ENCODE peak calls at places on chromosomes 13 and 19, in eight cellular contexts. Z is Panc1, G is ovary, I is GM23248, A is SK-N-SH, U is OCI-LY7, B is body of pancreas, K is endothelial cell of umbilical vein. J is an unnamed sample.
A peak's percentile ranks its signal among the peaks of the same experiment; 100 is the strongest.

GRCh38 chr13:99033814-99034213 is 56.0 kb upstream of the DOCK9 start:
- DNase-seq in K (peak; percentile 59), B (no peak), Z (no peak), A (peak; percentile 34), I (peak; percentile 62), G (no peak), U (peak; percentile 37), J (no peak)

GRCh38 chr19:48403606-48404005 is 10.1 kb downstream of the GRIN2D start:
- DNase-seq in G (no peak), Z (no peak), K (peak; percentile 61), A (peak; percentile 91), U (peak; percentile 80), B (peak; percentile 59), I (peak; percentile 65), J (no peak)

GRCh38 chr19:49690073-49690655 is 752 bp upstream of the CPT1C start:
- DNase-seq in B (no peak), A (no peak), K (no peak), G (no peak), I (peak; percentile 57), Z (no peak), U (no peak), J (no peak)

GRCh38 chr19:14686411-14686810 is 3.4 kb upstream of the ZNF333 start:
- DNase-seq in Z (no peak), G (no peak), K (peak; percentile 19), U (peak; percentile 69), A (no peak), I (peak; percentile 44), B (no peak), J (no peak)

GRCh38 chr13:33518442-33518841 is 232.9 kb upstream of the STARD13 start:
- DNase-seq in Z (no peak), K (no peak), A (no peak), G (no peak), I (no peak), U (no peak), B (no peak), J (no peak)

GRCh38 chr19:48752511-48753365 is at the start of gene FUT1:
- DNase-seq in K (no peak), Z (no peak), G (no peak), I (peak; percentile 39), A (peak; percentile 82), U (peak; percentile 75), B (peak; percentile 96), J (peak; percentile 88)

GRCh38 chr19:35757231-35757748 is 461 bp upstream of the HSPB6 start:
- DNase-seq in I (peak; percentile 93), U (no peak), G (peak; percentile 95), K (peak; percentile 62), B (peak; percentile 76), A (peak; percentile 70), Z (no peak), J (no peak)

GRCh38 chr19:35558400-35559280 is 4.8 kb downstream of the ATP4A start:
- DNase-seq in A (no peak), K (no peak), Z (no peak), G (no peak), I (no peak), B (no peak), U (no peak), J (no peak)

GRCh38 chr13:33207616-33207964 is 78.0 kb downstream of the STARD13 start:
- DNase-seq in Z (no peak), A (no peak), B (peak; percentile 41), G (no peak), I (peak; percentile 92), U (no peak), K (peak; percentile 57), J (no peak)

GRCh38 chr19:17052439-17052838 is 22.8 kb downstream of the HAUS8 start:
- DNase-seq in A (peak; percentile 62), K (peak; percentile 55), U (peak; percentile 44), I (peak; percentile 75), G (no peak), B (peak; percentile 31), Z (no peak), J (no peak)

DNA sequence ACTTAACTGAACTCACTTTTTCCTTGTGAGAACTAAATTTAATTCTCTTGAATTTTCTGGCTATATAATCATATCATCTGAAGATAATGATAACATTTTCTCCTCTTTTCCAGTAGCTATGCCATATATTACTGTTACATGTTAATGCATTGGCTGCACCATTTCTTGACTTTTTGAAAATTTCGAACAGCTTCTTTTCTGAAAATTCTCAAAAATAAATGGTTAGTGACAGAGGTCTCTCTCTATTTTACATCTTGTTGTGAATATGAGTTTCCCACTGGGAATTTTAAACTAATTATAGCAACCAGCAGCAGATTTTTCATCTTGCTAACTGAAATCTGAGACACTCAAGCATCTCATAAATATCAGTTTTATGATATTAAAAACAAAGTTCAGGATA is 30.6 kb downstream of the MBNL2 start:
- DNase-seq in K (no peak), G (no peak), Z (no peak), U (no peak), B (no peak), I (no peak), A (no peak), J (no peak)
- H3K4me1 ChIP-seq in K (peaks cover 64% of the 10 kb centered on the region), G (peaks cover 26% of the 10 kb centered on the region), Z (peaks cover 91% of the 10 kb centered on the region), U (no peaks in the 10 kb centered on the region), B (peaks cover 69% of the 10 kb centered on the region), I (peaks cover 63% of the 10 kb centered on the region), A (peaks cover 12% of the 10 kb centered on the region), J (peaks cover 2% of the 10 kb centered on the region)

GRCh38 chr13:36549126-36549702 is 116.9 kb downstream of the CCNA1 start:
- DNase-seq in U (no peak), I (no peak), G (no peak), K (no peak), B (no peak), Z (no peak), A (no peak), J (no peak)
- H3K4me1 ChIP-seq in U (no peaks in the 10 kb centered on the region), I (no peaks in the 10 kb centered on the region), G (no peaks in the 10 kb centered on the region), K (no peaks in the 10 kb centered on the region), B (no peaks in the 10 kb centered on the region), Z (no peaks in the 10 kb centered on the region), A (no peaks in the 10 kb centered on the region), J (no peaks in the 10 kb centered on the region)

GRCh38 chr19:44752816-44753618 is 4.5 kb downstream of the BCL3 start:
- DNase-seq in B (peak; percentile 97), G (peak; percentile 88), I (peak; percentile 92), A (peak; percentile 68), U (peak; percentile 96), Z (peak; percentile 54), K (peak; percentile 91), J (no peak)
- H3K4me1 ChIP-seq in B (peaks cover 79% of the 10 kb centered on the region), G (peaks cover 24% of the 10 kb centered on the region), I (peaks cover 44% of the 10 kb centered on the region), A (peaks cover 17% of the 10 kb centered on the region), U (peaks cover 60% of the 10 kb centered on the region), Z (peaks cover 48% of the 10 kb centered on the region), K (peaks cover 44% of the 10 kb centered on the region), J (peaks cover 5% of the 10 kb centered on the region)

DNA sequence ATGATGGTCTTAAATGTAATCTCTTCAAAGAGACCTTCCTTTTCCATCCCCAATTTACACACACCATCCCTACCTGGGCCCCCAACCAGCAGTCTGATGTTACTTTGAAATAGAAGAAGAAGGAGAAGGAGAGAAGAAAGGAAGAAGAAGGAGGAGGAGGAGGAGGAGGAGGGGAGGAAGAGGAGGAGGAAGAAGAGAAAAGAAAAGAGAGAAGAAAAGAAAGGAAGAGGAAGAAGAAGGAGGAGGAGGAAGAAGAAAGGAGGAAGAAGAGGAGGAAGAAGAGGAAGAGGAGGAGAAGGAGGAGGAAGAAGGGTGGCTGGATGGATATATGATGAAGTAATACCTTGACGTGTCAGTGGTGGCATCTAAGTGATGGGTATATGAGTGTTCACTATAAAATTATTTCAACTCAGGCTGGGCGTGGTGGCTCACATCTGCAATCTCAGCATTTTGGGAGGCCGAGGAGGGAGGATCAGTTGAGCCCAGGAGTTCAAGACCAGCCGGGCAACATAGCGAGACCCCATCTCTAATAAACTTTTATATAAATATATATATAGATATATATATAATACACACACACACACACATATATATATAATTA is 3.7 kb upstream of the LRFN1 start:
- DNase-seq in U (no peak), K (no peak), A (no peak), B (no peak), I (no peak), G (no peak), Z (no peak), J (no peak)
- H3K4me1 ChIP-seq in U (no peaks in the 10 kb centered on the region), K (peaks cover 5% of the 10 kb centered on the region), A (peaks cover 6% of the 10 kb centered on the region), B (peaks cover 26% of the 10 kb centered on the region), I (no peaks in the 10 kb centered on the region), G (peaks cover 6% of the 10 kb centered on the region), Z (peaks cover 7% of the 10 kb centered on the region), J (peaks cover 3% of the 10 kb centered on the region)

GRCh38 chr19:40684280-40684679 is 6.2 kb downstream of the NUMBL start:
- DNase-seq in G (no peak), K (no peak), I (no peak), B (no peak), Z (no peak), A (no peak), U (no peak), J (no peak)
- H3K4me1 ChIP-seq in G (peaks cover 12% of the 10 kb centered on the region), K (peaks cover 6% of the 10 kb centered on the region), I (peaks cover 17% of the 10 kb centered on the region), B (no peaks in the 10 kb centered on the region), Z (no peaks in the 10 kb centered on the region), A (peaks cover 14% of the 10 kb centered on the region), U (no peaks in the 10 kb centered on the region), J (peaks cover under 1% of the 10 kb centered on the region)

DNA sequence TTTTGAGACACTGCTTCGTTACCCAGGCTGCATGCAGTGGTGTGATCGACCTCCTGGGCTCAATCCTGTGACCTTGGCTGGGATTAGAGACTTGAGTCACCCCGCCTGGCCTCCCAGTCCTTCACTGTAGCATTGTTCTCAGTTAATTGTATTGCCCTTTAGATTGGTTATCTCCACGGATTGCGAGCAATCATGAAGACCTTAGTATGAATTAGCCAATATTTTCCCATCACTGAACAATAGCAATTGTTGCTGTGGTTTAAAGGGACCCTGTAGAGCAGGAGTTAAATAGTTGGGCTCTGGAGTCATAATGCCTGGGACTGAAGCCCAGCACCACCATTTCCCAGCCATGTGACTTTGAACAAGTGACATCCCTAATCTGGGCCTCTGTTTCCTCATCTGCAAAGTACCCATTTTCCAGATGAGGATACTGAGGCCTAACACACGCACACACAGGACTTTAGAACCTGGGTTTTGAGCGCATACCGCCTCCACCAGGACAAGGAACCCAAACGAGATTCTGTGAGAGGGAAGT is 8.4 kb downstream of the PPP1R14A start:
- DNase-seq in I (peak; percentile 41), A (no peak), Z (no peak), B (no peak), K (no peak), U (no peak), G (no peak), J (no peak)
- H3K4me1 ChIP-seq in I (peaks cover 19% of the 10 kb centered on the region), A (peaks cover 11% of the 10 kb centered on the region), Z (peaks cover 49% of the 10 kb centered on the region), B (peaks cover 20% of the 10 kb centered on the region), K (peaks cover 9% of the 10 kb centered on the region), U (peaks cover 9% of the 10 kb centered on the region), G (peaks cover 14% of the 10 kb centered on the region), J (peaks cover 6% of the 10 kb centered on the region)

J was measured in iPS DF 6.9.